ENCODE peak calls at places on chromosomes 2 and 18, in five cellular contexts. One of them, this sample, is unnamed.

GRCh38 chr18:72041313-72042032 is 502.7 kb downstream of the CBLN2 start:
- DNase-seq in thoracic aorta: no peak
- DNase-seq in pancreas: no peak
- DNase-seq in body of pancreas: no peak
- DNase-seq in testis: no peak
- DNase-seq in this sample: no peak

GRCh38 chr18:79519751-79520472 is 124.2 kb downstream of the NFATC1 start:
- DNase-seq in thoracic aorta: no peak
- DNase-seq in pancreas: peak; percentile 49
- DNase-seq in body of pancreas: no peak
- DNase-seq in testis: peak; percentile 26
- DNase-seq in this sample: peak; percentile 8

GRCh38 chr2:214395040-214395439 is 15.8 kb upstream of the VWC2L start:
- DNase-seq in thoracic aorta: no peak
- DNase-seq in pancreas: no peak
- DNase-seq in body of pancreas: no peak
- DNase-seq in testis: no peak
- DNase-seq in this sample: no peak

GRCh38 chr2:113341191-113341590 is 62.5 kb upstream of the PAX8 start:
- DNase-seq in thoracic aorta: no peak
- DNase-seq in pancreas: no peak
- DNase-seq in body of pancreas: no peak
- DNase-seq in testis: no peak
- DNase-seq in this sample: no peak

GRCh38 chr2:225660262-225661091 is 261.0 kb downstream of the NYAP2 start:
- DNase-seq in thoracic aorta: peak; percentile 15
- DNase-seq in pancreas: peak; percentile 91
- DNase-seq in body of pancreas: peak; percentile 80
- DNase-seq in testis: peak; percentile 92
- DNase-seq in this sample: peak; percentile 82

GRCh38 chr18:38940863-38941531 is 1375.4 kb upstream of the CELF4 start:
- DNase-seq in thoracic aorta: no peak
- DNase-seq in pancreas: no peak
- DNase-seq in body of pancreas: peak; percentile 38
- DNase-seq in testis: no peak
- DNase-seq in this sample: no peak

GRCh38 chr2:42084231-42084671 is 36.4 kb downstream of the PKDCC start:
- DNase-seq in thoracic aorta: no peak
- DNase-seq in pancreas: no peak
- DNase-seq in body of pancreas: no peak
- DNase-seq in testis: peak; percentile 42
- DNase-seq in this sample: no peak

GRCh38 chr2:60530228-60530627 is 23.2 kb downstream of the BCL11A start:
- DNase-seq in thoracic aorta: no peak
- DNase-seq in pancreas: peak; percentile 72
- DNase-seq in body of pancreas: peak; percentile 89
- DNase-seq in testis: no peak
- DNase-seq in this sample: no peak

GRCh38 chr2:95087379-95087778 is 34.2 kb downstream of the MRPS5 start:
- DNase-seq in thoracic aorta: no peak
- DNase-seq in pancreas: no peak
- DNase-seq in body of pancreas: no peak
- DNase-seq in testis: no peak
- DNase-seq in this sample: no peak

GRCh38 chr2:231475965-231476364 is 11.7 kb upstream of the NCL start:
- DNase-seq in thoracic aorta: no peak
- DNase-seq in pancreas: no peak
- DNase-seq in body of pancreas: no peak
- DNase-seq in testis: no peak
- DNase-seq in this sample: no peak

GRCh38 chr2:32442020-32442467 is 85.2 kb downstream of the BIRC6 start:
- DNase-seq in thoracic aorta: no peak
- DNase-seq in pancreas: no peak
- DNase-seq in body of pancreas: no peak
- DNase-seq in testis: no peak
- DNase-seq in this sample: no peak
- H3K36me3 ChIP-seq in thoracic aorta: peaks cover 42% of the 10 kb centered on the region
- H3K36me3 ChIP-seq in pancreas: peaks cover 30% of the 10 kb centered on the region
- H3K36me3 ChIP-seq in body of pancreas: peaks cover 8% of the 10 kb centered on the region
- H3K36me3 ChIP-seq in testis: no peaks in the 10 kb centered on the region
- H3K36me3 ChIP-seq in this sample: peaks cover 83% of the 10 kb centered on the region

GRCh38 chr2:227450921-227451654 is 20.9 kb upstream of the AGFG1 start:
- DNase-seq in thoracic aorta: no peak
- DNase-seq in pancreas: no peak
- DNase-seq in body of pancreas: peak; percentile 39
- DNase-seq in testis: no peak
- DNase-seq in this sample: no peak
- H3K4me1 ChIP-seq in thoracic aorta: no peaks in the 10 kb centered on the region
- H3K4me1 ChIP-seq in pancreas: peaks cover 16% of the 10 kb centered on the region
- H3K4me1 ChIP-seq in body of pancreas: peaks cover 23% of the 10 kb centered on the region
- H3K4me1 ChIP-seq in testis: no peaks in the 10 kb centered on the region
- H3K4me1 ChIP-seq in this sample: no peaks in the 10 kb centered on the region

GRCh38 chr18:75828379-75828778 is 400.9 kb upstream of the SMIM21 start:
- DNase-seq in thoracic aorta: no peak
- DNase-seq in pancreas: no peak
- DNase-seq in body of pancreas: no peak
- DNase-seq in testis: no peak
- DNase-seq in this sample: no peak
- H3K4me3 ChIP-seq in thoracic aorta: no peak overlapping the region
- H3K4me3 ChIP-seq in pancreas: no peak overlapping the region
- H3K4me3 ChIP-seq in body of pancreas: no peak overlapping the region
- H3K4me3 ChIP-seq in testis: no peak overlapping the region
- H3K4me3 ChIP-seq in this sample: no peak overlapping the region

GRCh38 chr18:51064256-51064655 is 34.2 kb downstream of the SMAD4 start:
- DNase-seq in thoracic aorta: no peak
- DNase-seq in pancreas: no peak
- DNase-seq in body of pancreas: no peak
- DNase-seq in testis: no peak
- DNase-seq in this sample: no peak

GRCh38 chr18:51069885-51070284 is 39.9 kb downstream of the SMAD4 start:
- DNase-seq in thoracic aorta: no peak
- DNase-seq in pancreas: no peak
- DNase-seq in body of pancreas: no peak
- DNase-seq in testis: no peak
- DNase-seq in this sample: no peak

GRCh38 chr18:51070545-51070944 is 40.5 kb downstream of the SMAD4 start:
- DNase-seq in thoracic aorta: no peak
- DNase-seq in pancreas: no peak
- DNase-seq in body of pancreas: no peak
- DNase-seq in testis: no peak
- DNase-seq in this sample: no peak

GRCh38 chr18:51068111-51068510 is 38.1 kb downstream of the SMAD4 start:
- DNase-seq in thoracic aorta: no peak
- DNase-seq in pancreas: no peak
- DNase-seq in body of pancreas: no peak
- DNase-seq in testis: no peak
- DNase-seq in this sample: no peak

GRCh38 chr18:51066273-51066672 is 36.3 kb downstream of the SMAD4 start:
- DNase-seq in thoracic aorta: no peak
- DNase-seq in pancreas: no peak
- DNase-seq in body of pancreas: no peak
- DNase-seq in testis: no peak
- DNase-seq in this sample: no peak
- H3K36me3 ChIP-seq in thoracic aorta: peaks cover 9% of the 10 kb centered on the region
- H3K36me3 ChIP-seq in pancreas: peaks cover 46% of the 10 kb centered on the region
- H3K36me3 ChIP-seq in body of pancreas: no peaks in the 10 kb centered on the region
- H3K36me3 ChIP-seq in testis: no peaks in the 10 kb centered on the region
- H3K36me3 ChIP-seq in this sample: peaks cover 43% of the 10 kb centered on the region

DNA sequence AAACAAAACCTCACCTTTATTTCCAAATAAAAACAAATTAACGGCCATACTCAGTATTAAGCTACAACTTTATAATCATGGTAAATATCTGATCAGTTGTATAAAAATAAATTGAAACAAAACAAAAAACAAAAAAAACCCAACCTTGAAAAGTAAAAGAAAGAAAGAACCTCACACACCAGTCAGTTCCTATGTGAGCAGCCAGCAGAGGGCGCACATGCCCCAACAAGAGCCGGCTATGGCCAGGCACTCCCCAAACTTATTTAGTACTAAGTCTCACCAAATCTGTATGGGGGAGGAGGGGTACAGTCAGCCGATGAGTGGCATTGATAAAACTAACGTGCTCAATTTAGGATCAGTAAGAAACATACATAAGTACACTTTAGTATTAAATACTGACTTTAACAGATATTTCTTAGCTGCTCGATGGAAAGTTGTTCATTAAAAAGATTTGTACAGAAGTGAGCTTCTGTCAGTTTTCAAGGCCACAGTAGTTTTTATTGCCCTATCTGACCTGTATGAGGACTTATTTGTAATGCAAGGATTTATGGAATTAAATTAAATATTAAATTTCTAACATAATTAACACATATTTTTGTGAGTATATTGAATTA is 172.6 kb downstream of the TCF4 start:
- DNase-seq in thoracic aorta: peak; percentile 78
- DNase-seq in pancreas: peak; percentile 93
- DNase-seq in body of pancreas: peak; percentile 83
- DNase-seq in testis: peak; percentile 96
- DNase-seq in this sample: peak; percentile 89
- H3K4me1 ChIP-seq in thoracic aorta: no peaks in the 10 kb centered on the region
- H3K4me1 ChIP-seq in pancreas: peaks cover under 1% of the 10 kb centered on the region
- H3K4me1 ChIP-seq in body of pancreas: no peaks in the 10 kb centered on the region
- H3K4me1 ChIP-seq in testis: peaks cover 4% of the 10 kb centered on the region
- H3K4me1 ChIP-seq in this sample: peaks cover 16% of the 10 kb centered on the region

GRCh38 chr2:189409136-189409535 is 32.1 kb upstream of the WDR75 start:
- DNase-seq in thoracic aorta: no peak
- DNase-seq in pancreas: no peak
- DNase-seq in body of pancreas: no peak
- DNase-seq in testis: no peak
- DNase-seq in this sample: no peak

GRCh38 chr2:189407161-189407943 is 33.9 kb upstream of the WDR75 start:
- DNase-seq in thoracic aorta: no peak
- DNase-seq in pancreas: no peak
- DNase-seq in body of pancreas: no peak
- DNase-seq in testis: no peak
- DNase-seq in this sample: no peak

GRCh38 chr2:189407944-189408209 is 33.4 kb upstream of the WDR75 start:
- DNase-seq in thoracic aorta: no peak
- DNase-seq in pancreas: no peak
- DNase-seq in body of pancreas: no peak
- DNase-seq in testis: no peak
- DNase-seq in this sample: peak; percentile 28

GRCh38 chr2:189409647-189410046 is 31.6 kb upstream of the WDR75 start:
- DNase-seq in thoracic aorta: no peak
- DNase-seq in pancreas: no peak
- DNase-seq in body of pancreas: no peak
- DNase-seq in testis: no peak
- DNase-seq in this sample: no peak

DNA sequence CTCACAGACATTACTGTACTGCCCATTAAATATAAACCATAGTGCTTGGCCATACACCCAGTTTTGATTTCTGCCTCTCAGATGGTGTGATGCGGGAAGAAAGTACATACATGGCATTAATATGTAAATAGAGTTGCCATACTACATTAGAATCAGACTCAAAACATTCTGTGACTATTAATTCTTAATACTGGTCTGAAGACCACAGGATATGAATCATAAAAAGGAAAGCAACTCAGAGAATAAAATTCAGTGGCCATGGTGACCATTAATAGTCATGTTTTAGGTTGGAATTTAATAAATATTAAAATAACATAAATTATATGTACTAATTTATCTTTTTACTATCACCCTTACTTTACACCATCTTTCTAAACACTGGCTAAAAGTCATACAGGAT is 33.0 kb upstream of the WDR75 start:
- DNase-seq in thoracic aorta: no peak
- DNase-seq in pancreas: no peak
- DNase-seq in body of pancreas: no peak
- DNase-seq in testis: no peak
- DNase-seq in this sample: no peak
- H3K4me3 ChIP-seq in thoracic aorta: peak overlapping the region; percentile 44
- H3K4me3 ChIP-seq in pancreas: no peak overlapping the region
- H3K4me3 ChIP-seq in body of pancreas: no peak overlapping the region
- H3K4me3 ChIP-seq in testis: no peak overlapping the region
- H3K4me3 ChIP-seq in this sample: no peak overlapping the region

GRCh38 chr18:9951022-9951859 is 37.4 kb downstream of the VAPA start:
- DNase-seq in thoracic aorta: no peak
- DNase-seq in pancreas: no peak
- DNase-seq in body of pancreas: peak; percentile 41
- DNase-seq in testis: peak; percentile 57
- DNase-seq in this sample: peak; percentile 49

GRCh38 chr18:9947248-9947647 is 33.4 kb downstream of the VAPA start:
- DNase-seq in thoracic aorta: no peak
- DNase-seq in pancreas: no peak
- DNase-seq in body of pancreas: no peak
- DNase-seq in testis: no peak
- DNase-seq in this sample: no peak

GRCh38 chr18:9949861-9950260 is 36.0 kb downstream of the VAPA start:
- DNase-seq in thoracic aorta: no peak
- DNase-seq in pancreas: no peak
- DNase-seq in body of pancreas: no peak
- DNase-seq in testis: no peak
- DNase-seq in this sample: no peak

GRCh38 chr18:9950289-9951016 is 36.6 kb downstream of the VAPA start:
- DNase-seq in thoracic aorta: no peak
- DNase-seq in pancreas: no peak
- DNase-seq in body of pancreas: no peak
- DNase-seq in testis: no peak
- DNase-seq in this sample: no peak

DNA sequence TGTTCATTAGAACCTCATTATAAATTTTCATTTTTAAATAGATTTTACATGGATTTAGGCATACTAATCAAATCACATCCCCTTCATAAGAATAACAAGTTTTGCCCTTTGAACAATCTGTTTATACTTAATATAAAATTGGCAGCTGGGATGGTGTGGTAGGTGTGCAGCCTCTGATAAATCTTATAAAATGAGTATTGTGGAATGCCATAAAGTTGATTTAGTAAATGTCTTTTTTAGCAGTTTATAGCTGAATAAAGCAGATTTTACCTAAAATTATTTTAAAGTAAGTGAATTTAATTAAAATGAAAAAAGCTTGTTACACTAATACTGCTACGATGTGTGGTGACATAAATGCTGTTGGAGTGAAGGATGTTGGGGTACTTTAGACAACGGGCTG is 35.5 kb downstream of the VAPA start:
- DNase-seq in thoracic aorta: no peak
- DNase-seq in pancreas: no peak
- DNase-seq in body of pancreas: no peak
- DNase-seq in testis: no peak
- DNase-seq in this sample: no peak
- H3K36me3 ChIP-seq in thoracic aorta: peaks cover 24% of the 10 kb centered on the region
- H3K36me3 ChIP-seq in pancreas: peaks cover 32% of the 10 kb centered on the region
- H3K36me3 ChIP-seq in body of pancreas: no peaks in the 10 kb centered on the region
- H3K36me3 ChIP-seq in testis: no peaks in the 10 kb centered on the region
- H3K36me3 ChIP-seq in this sample: peaks cover 42% of the 10 kb centered on the region

GRCh38 chr18:74944676-74945075 is 264.3 kb downstream of the PTGR3 start:
- DNase-seq in thoracic aorta: no peak
- DNase-seq in pancreas: no peak
- DNase-seq in body of pancreas: no peak
- DNase-seq in testis: no peak
- DNase-seq in this sample: no peak
- H3K4me1 ChIP-seq in thoracic aorta: no peaks in the 10 kb centered on the region
- H3K4me1 ChIP-seq in pancreas: no peaks in the 10 kb centered on the region
- H3K4me1 ChIP-seq in body of pancreas: peaks cover 1% of the 10 kb centered on the region
- H3K4me1 ChIP-seq in testis: no peaks in the 10 kb centered on the region
- H3K4me1 ChIP-seq in this sample: no peaks in the 10 kb centered on the region

This sample was measured in HAP-1.